ENCODE peak calls at places on chromosome 17, in seven cellular contexts. B is cardiac fibroblast, K is osteocyte, Q is GM12865, C is breast epithelium, F is GM10248, M is HCT116. L is an unnamed sample.

GRCh38 chr17:6786618-6787017 is 10.6 kb downstream of the FBXO39 start:
- DNase-seq in F (no peak), B (peak), M (no peak), K (no peak), Q (no peak), C (no peak), L (peak)

GRCh38 chr17:41687828-41688640 is 651 bp upstream of the EIF1 start:
- DNase-seq in M (no peak), F (no peak), K (no peak), Q (peak), B (no peak), C (no peak), L (no peak)

GRCh38 chr17:56908061-56908542 is 5.7 kb downstream of the TRIM25 start:
- DNase-seq in K (peak), M (no peak), C (no peak), Q (peak), B (no peak), F (peak), L (no peak)

GRCh38 chr17:70144260-70144846 is 25.0 kb upstream of the KCNJ2 start:
- DNase-seq in F (no peak), K (no peak), Q (peak), M (peak), B (peak), C (no peak), L (peak)

GRCh38 chr17:77143306-77143705 is 2.5 kb downstream of the SEC14L1 start:
- DNase-seq in B (no peak), M (no peak), K (no peak), Q (no peak), F (no peak), C (no peak), L (no peak)

GRCh38 chr17:74452027-74452840 is 14.2 kb upstream of the CD300A start:
- DNase-seq in Q (no peak), F (no peak), K (no peak), M (no peak), B (no peak), C (no peak), L (no peak)

GRCh38 chr17:61757168-61757567 is 106.2 kb downstream of the BRIP1 start:
- DNase-seq in K (no peak), C (no peak), M (no peak), F (peak), Q (peak), B (no peak), L (no peak)

GRCh38 chr17:60231691-60232090 is 81.9 kb downstream of the CA4 start:
- DNase-seq in F (no peak), B (peak), Q (no peak), M (no peak), K (no peak), C (no peak), L (peak)

GRCh38 chr17:79326814-79327213 is 252.2 kb downstream of the ENGASE start:
- DNase-seq in C (no peak), M (no peak), B (no peak), Q (no peak), F (no peak), K (no peak), L (no peak)

GRCh38 chr17:39270923-39271322 is 45.2 kb upstream of the STAC2 start:
- DNase-seq in F (peak), B (peak), K (no peak), M (peak), Q (peak), C (no peak), L (peak)

GRCh38 chr17:64001763-64002529 is 3.8 kb downstream of the PRR29 start:
- DNase-seq in K (no peak), B (peak), Q (no peak), F (no peak), M (no peak), C (peak), L (no peak)

GRCh38 chr17:61495161-61495857 is 43.1 kb downstream of the TBX4 start:
- DNase-seq in Q (peak), B (peak), C (no peak), K (no peak), F (no peak), M (peak), L (peak)

GRCh38 chr17:75011788-75012319 is 616 bp upstream of the MRPL58 start:
- DNase-seq in Q (no peak), B (peak), F (no peak), M (no peak), K (no peak), C (peak), L (peak)

GRCh38 chr17:72457712-72458111 is 336.9 kb downstream of the SOX9 start:
- DNase-seq in B (no peak), Q (no peak), K (no peak), F (no peak), M (no peak), C (no peak), L (no peak)

GRCh38 chr17:82145550-82146165 is 47.6 kb upstream of the FASN start:
- DNase-seq in M (no peak), F (no peak), C (no peak), Q (no peak), K (no peak), B (no peak), L (no peak)

GRCh38 chr17:924711-925480 is 54.7 kb downstream of the NXN start:
- DNase-seq in M (no peak), B (no peak), Q (no peak), C (no peak), K (no peak), F (no peak), L (no peak)

GRCh38 chr17:43530303-43531081 is 15.6 kb downstream of the ETV4 start:
- DNase-seq in Q (no peak), C (no peak), K (peak), B (peak), M (peak), F (no peak), L (peak)
- TF ChIP-seq CTCF in Q (no peak), C (no peak), K (no peak), B (no peak), M (no peak), F (no peak), L (no peak)

DNA sequence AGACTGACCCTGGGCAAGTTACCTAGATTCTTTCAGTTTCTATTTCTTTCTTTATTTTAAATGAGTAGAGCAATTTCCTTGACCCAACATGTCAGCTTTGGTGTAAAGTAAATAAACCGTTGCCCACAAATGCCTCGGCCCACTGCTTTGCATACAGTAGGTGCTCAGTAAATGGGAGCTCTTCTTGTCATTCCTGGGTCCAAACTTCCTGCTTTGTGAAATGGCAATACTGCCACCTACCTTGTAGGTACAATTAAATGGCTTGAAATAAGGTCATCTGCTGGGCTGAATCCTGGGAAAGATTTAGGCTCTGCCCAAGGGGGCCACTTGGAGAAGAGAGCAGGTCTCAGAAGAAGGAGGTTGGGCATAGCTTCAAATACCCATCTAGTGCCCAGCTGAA is 253.0 kb downstream of the HS3ST3B1 start:
- DNase-seq in B (no peak), M (no peak), C (no peak), K (no peak), F (no peak), Q (no peak), L (no peak)
- TF ChIP-seq CTCF in B (no peak), M (no peak), C (no peak), K (peak), F (no peak), Q (no peak), L (no peak)

GRCh38 chr17:19670906-19671305 is 22.4 kb downstream of the ALDH3A2 start:
- DNase-seq in K (no peak), M (no peak), C (no peak), B (no peak), Q (no peak), F (no peak), L (no peak)

GRCh38 chr17:19671433-19671832 is 22.9 kb downstream of the ALDH3A2 start:
- DNase-seq in C (no peak), Q (no peak), F (no peak), M (no peak), B (no peak), K (peak), L (no peak)

GRCh38 chr17:19676901-19677300 is 28.4 kb downstream of the ALDH3A2 start:
- DNase-seq in Q (no peak), F (no peak), K (peak), C (no peak), B (no peak), M (no peak), L (no peak)

GRCh38 chr17:19677736-19678379 is 29.3 kb downstream of the ALDH3A2 start:
- DNase-seq in M (no peak), F (no peak), K (peak), Q (no peak), C (no peak), B (no peak), L (no peak)

GRCh38 chr17:19672009-19672837 is 23.7 kb downstream of the ALDH3A2 start:
- DNase-seq in B (peak), C (no peak), Q (no peak), K (no peak), F (no peak), M (no peak), L (no peak)
- TF ChIP-seq CTCF in B (peak), C (no peak), Q (no peak), K (no peak), F (no peak), M (no peak), L (peak)

GRCh38 chr17:17595755-17596154 is 4.2 kb upstream of the PEMT start:
- DNase-seq in B (no peak), M (no peak), F (no peak), Q (no peak), C (no peak), K (no peak), L (no peak)
- TF ChIP-seq CTCF in B (no peak), M (no peak), F (no peak), Q (no peak), C (no peak), K (no peak), L (no peak)

GRCh38 chr17:13140750-13141149 is 122.9 kb upstream of the ELAC2 start:
- DNase-seq in B (no peak), C (no peak), F (no peak), K (no peak), Q (no peak), M (no peak), L (no peak)
- TF ChIP-seq CTCF in B (no peak), C (no peak), F (no peak), K (peak), Q (no peak), M (no peak), L (peak)

GRCh38 chr17:8630227-8630801 is at the start of gene MYH10:
- DNase-seq in K (no peak), Q (no peak), B (no peak), M (no peak), C (no peak), F (no peak), L (no peak)

GRCh38 chr17:8631554-8631877 is 991 bp upstream of the MYH10 start:
- DNase-seq in K (no peak), Q (no peak), M (peak), C (no peak), B (no peak), F (no peak), L (no peak)

GRCh38 chr17:8632087-8632486 is 1.6 kb upstream of the MYH10 start:
- DNase-seq in K (no peak), M (no peak), B (no peak), Q (no peak), C (no peak), F (no peak), L (no peak)

GRCh38 chr17:8629371-8630226 is 926 bp downstream of the MYH10 start:
- DNase-seq in B (peak), M (no peak), Q (no peak), K (no peak), C (no peak), F (peak), L (no peak)

DNA sequence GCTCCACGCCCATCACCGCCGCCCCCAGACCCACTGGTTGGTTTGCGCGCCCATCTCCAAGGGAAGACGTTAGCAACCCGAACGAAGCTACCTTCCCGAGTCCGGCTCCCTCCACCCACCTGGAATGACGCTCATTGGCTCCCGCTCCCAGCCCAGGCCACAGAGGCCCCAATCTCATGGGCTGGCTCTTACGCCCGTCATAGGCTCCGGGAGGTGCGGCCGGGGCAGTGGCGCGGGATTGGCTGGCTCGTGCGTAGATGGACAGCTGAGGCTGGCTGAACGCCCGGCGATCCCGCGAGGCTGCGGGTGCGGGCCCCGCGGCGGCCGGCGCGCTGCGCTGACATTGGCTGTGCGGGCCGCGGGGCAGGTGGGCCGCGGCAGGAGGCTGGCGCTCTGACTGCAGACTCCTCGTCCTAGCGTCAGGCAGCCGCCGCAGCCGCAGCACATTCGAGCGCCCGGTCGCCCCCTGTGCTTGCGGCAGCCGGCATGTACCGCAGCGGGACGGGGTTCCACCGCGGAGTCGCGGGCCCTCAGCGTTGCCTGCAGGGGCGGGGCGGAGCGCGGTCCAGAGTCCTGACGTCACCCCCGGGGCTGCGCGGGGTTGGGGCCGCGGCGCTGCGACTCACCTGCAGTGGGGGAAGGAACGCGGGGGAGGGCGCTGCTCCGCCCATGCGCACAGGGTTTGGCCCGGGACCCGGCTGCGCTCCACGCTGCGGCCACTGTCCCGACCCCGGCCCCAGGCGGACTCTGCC is 453 bp upstream of the MYH10 start:
- DNase-seq in M (peak), B (peak), C (peak), F (peak), K (peak), Q (peak), L (peak)
- TF ChIP-seq CTCF in M (no peak), B (no peak), C (peak), F (peak), K (peak), Q (peak), L (peak)